ENCODE peak calls at places on chromosomes 3 and 15, in six cellular contexts. S is GM23338, P is IMR-90, L is hepatocyte, W is fibroblast of lung, O is astrocyte. U is an unnamed sample.

GRCh38 chr3:168338176-168338575 is 242.5 kb upstream of the GOLIM4 start:
- DNase-seq in S (no peak), P (no peak), L (no peak), W (no peak), O (no peak), U (no peak)

GRCh38 chr3:105747056-105747455 is 121.8 kb downstream of the CBLB start:
- DNase-seq in S (no peak), P (peak; percentile 44), L (no peak), W (peak; percentile 69), O (peak; percentile 81), U (peak; percentile 1)

GRCh38 chr3:120800625-120801024 is 58.1 kb downstream of the GTF2E1 start:
- DNase-seq in S (no peak), P (no peak), L (no peak), W (no peak), O (no peak), U (no peak)

GRCh38 chr3:13414040-13414729 is 5.9 kb downstream of the NUP210 start:
- DNase-seq in S (no peak), P (no peak), L (no peak), W (no peak), O (no peak), U (no peak)

GRCh38 chr3:90011996-90012395 is 904.6 kb downstream of the EPHA3 start:
- DNase-seq in S (no peak), P (no peak), L (no peak), W (no peak), O (no peak), U (no peak)

GRCh38 chr3:129025108-129025507 is 24.0 kb downstream of the EFCC1 start:
- DNase-seq in S (no peak), P (no peak), L (no peak), W (no peak), O (no peak), U (no peak)

GRCh38 chr3:127565711-127566110 is 24.8 kb downstream of the TPRA1 start:
- DNase-seq in S (peak; percentile 12), P (no peak), L (no peak), W (no peak), O (no peak), U (no peak)

GRCh38 chr15:40695469-40695910 is 516 bp downstream of the RAD51 start:
- DNase-seq in S (no peak), P (peak; percentile 11), L (peak; percentile 33), W (peak; percentile 14), O (peak; percentile 22), U (no peak)

GRCh38 chr3:114221165-114221880 is 16.1 kb downstream of the ZNF80 start:
- DNase-seq in S (no peak), P (no peak), L (no peak), W (no peak), O (peak; percentile 56), U (no peak)

GRCh38 chr3:195384952-195385351 is 57.9 kb downstream of the ACAP2 start:
- DNase-seq in S (no peak), P (no peak), L (no peak), W (no peak), O (no peak), U (no peak)

GRCh38 chr3:106263556-106263955 is 394.7 kb upstream of the CBLB start:
- DNase-seq in S (no peak), P (no peak), L (peak; percentile 26), W (no peak), O (no peak), U (no peak)

GRCh38 chr15:32802296-32802936 is 84.6 kb downstream of the GREM1 start:
- DNase-seq in S (no peak), P (peak; percentile 97), L (no peak), W (peak; percentile 95), O (peak; percentile 99), U (no peak)

GRCh38 chr15:48875241-48875640 is 2.7 kb upstream of the EID1 start:
- DNase-seq in S (no peak), P (no peak), L (no peak), W (no peak), O (no peak), U (no peak)

GRCh38 chr15:83285284-83285978 is 967 bp upstream of the BNC1 start:
- DNase-seq in S (peak; percentile 49), P (no peak), L (no peak), W (no peak), O (no peak), U (no peak)

GRCh38 chr15:83282859-83283812 is 1.3 kb downstream of the BNC1 start:
- DNase-seq in S (peak; percentile 71), P (no peak), L (peak; percentile 50), W (peak; percentile 55), O (peak; percentile 53), U (no peak)

GRCh38 chr15:83284563-83285283 is at the start of gene BNC1:
- DNase-seq in S (peak; percentile 65), P (no peak), L (peak; percentile 23), W (no peak), O (no peak), U (no peak)

GRCh38 chr15:83282141-83282540 is 2.3 kb downstream of the BNC1 start:
- DNase-seq in S (no peak), P (no peak), L (no peak), W (no peak), O (no peak), U (no peak)

GRCh38 chr15:83283813-83284562 is 476 bp downstream of the BNC1 start:
- DNase-seq in S (peak; percentile 42), P (no peak), L (peak; percentile 16), W (peak; percentile 19), O (no peak), U (no peak)
- TF ChIP-seq CTCF in S (no peak), P (no peak), L (no peak), W (no peak), O (no peak), U (no peak)

DNA sequence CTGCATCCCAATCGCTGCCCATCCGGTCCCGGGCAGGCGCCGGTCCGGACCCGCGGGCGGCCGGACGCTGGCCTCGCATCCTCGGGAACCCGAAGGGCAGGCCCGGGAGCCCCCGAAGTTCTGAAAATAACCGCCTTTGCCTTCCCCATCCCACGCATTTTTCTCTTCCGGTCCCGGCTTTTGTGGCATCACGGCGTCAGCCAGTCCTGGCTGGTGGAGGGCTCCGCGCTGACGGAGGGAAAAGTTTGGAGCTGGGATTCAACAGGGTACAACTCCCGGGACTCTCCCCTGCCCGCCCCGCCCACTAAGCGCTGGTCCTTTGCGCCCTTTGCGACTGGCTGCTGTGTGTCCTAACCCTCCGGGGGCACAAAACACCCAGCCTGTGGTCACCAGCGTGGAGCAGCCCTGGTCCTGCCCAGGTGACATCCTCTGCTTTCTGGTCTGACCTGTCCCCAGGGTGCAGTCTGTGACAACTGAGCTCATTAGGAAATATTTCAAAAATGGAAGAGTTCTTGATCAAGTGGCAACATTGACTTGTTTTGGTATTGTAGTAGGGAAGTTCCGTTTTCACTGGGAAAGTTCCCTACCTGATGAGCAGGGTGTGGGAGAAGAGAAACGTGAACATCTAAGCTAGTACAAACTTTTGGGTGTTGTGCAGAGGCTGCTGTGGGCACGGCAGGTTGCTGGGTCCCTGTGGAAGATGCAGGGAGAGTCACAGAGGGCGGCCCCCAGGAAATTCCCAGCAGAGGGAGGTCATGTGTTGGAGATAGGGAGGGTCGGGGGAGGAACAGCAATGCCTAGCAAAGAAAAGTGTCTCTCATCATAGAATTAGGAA is 754 bp downstream of the ARNT2 start:
- DNase-seq in S (peak; percentile 67), P (peak; percentile 35), L (peak; percentile 40), W (no peak), O (no peak), U (no peak)
- H3K4me2 ChIP-seq in S (peak overlapping the region; percentile 82), P (peak overlapping the region; percentile 82), L (peak overlapping the region; percentile 95), W (peak overlapping the region; percentile 83), O (peak overlapping the region; percentile 84), U (peak overlapping the region; percentile 32)

GRCh38 chr3:93904568-93904967 is 69.1 kb downstream of the PROS1 start:
- DNase-seq in S (no peak), P (no peak), L (no peak), W (no peak), O (no peak), U (no peak)

GRCh38 chr3:93906245-93906644 is 67.5 kb downstream of the PROS1 start:
- DNase-seq in S (no peak), P (no peak), L (no peak), W (no peak), O (no peak), U (no peak)

GRCh38 chr3:93907132-93907531 is 66.6 kb downstream of the PROS1 start:
- DNase-seq in S (no peak), P (no peak), L (no peak), W (no peak), O (no peak), U (no peak)

GRCh38 chr3:93910085-93910484 is 63.6 kb downstream of the PROS1 start:
- DNase-seq in S (no peak), P (no peak), L (no peak), W (peak; percentile 67), O (peak; percentile 2), U (no peak)
- H2AFZ ChIP-seq in S (no peak overlapping the region), P (no peak overlapping the region), L (no peak overlapping the region), W (no peak overlapping the region), O (no peak overlapping the region), U (no peak overlapping the region)

GRCh38 chr3:23805228-23805880 is 401 bp upstream of the UBE2E1 start:
- DNase-seq in S (peak; percentile 74), P (no peak), L (no peak), W (peak; percentile 17), O (no peak), U (no peak)
- TF ChIP-seq CTCF in S (no peak), P (no peak), L (peak; percentile 10), W (no peak), O (no peak), U (no peak)

GRCh38 chr15:56806147-56806536 is 72.8 kb upstream of the ZNF280D start:
- DNase-seq in S (no peak), P (no peak), L (no peak), W (no peak), O (no peak), U (no peak)
- H3K4me2 ChIP-seq in S (no peak overlapping the region), P (no peak overlapping the region), L (peak overlapping the region; percentile 27), W (peak overlapping the region; percentile 51), O (peak overlapping the region; percentile 77), U (peak overlapping the region; percentile 53)

GRCh38 chr3:15306979-15307359 is 25.4 kb downstream of the SH3BP5 start:
- DNase-seq in S (no peak), P (no peak), L (no peak), W (no peak), O (no peak), U (no peak)
- H2AFZ ChIP-seq in S (no peak overlapping the region), P (no peak overlapping the region), L (no peak overlapping the region), W (no peak overlapping the region), O (no peak overlapping the region), U (no peak overlapping the region)

GRCh38 chr15:57914350-57915055 is 151.0 kb downstream of the ALDH1A2 start:
- DNase-seq in S (no peak), P (no peak), L (peak; percentile 16), W (no peak), O (no peak), U (no peak)
- TF ChIP-seq CTCF in S (no peak), P (no peak), L (no peak), W (no peak), O (no peak), U (no peak)

DNA sequence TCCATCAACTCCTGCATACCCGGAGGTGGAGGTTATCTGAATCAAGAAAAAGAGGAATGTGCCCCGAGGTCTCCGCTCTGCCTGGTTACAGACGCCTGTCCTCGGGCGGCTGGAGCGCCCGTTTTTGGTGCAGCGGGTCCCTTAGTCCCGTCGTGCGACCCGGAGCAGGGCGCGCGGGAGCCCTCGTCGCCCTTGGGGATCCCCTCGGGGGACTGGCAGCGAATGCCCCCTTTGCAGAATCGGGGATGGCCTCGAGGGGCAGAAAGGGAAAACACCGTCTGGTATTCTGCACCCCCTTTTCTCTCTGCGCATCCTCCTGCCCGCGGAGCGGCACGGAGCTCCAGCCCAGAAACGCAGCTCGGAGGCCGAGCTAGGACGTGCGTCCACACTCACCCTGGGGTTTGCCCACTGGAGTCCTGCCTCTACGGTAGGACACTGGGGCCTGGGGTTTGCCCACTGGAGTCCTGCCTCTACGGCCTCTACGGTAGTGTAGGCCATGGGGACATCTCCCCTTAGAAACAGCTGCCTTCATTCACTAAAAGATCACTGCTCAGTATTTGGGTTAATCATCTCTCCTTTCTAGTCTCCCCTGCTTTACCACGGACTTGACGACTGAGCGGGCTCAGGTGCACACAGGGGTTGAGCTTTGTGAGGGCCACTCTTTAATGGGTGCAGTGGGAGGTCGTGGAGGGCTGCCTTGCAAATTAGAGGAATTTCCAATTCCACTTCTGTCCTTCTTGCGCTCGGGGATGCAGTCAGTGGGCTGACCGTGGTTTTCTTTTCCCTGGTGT is 2.4 kb downstream of the PTPRG start:
- DNase-seq in S (peak; percentile 71), P (no peak), L (peak; percentile 19), W (no peak), O (no peak), U (no peak)
- H3K4me2 ChIP-seq in S (peak overlapping the region; percentile 89), P (peak overlapping the region; percentile 91), L (peak overlapping the region; percentile 97), W (peak overlapping the region; percentile 99), O (peak overlapping the region; percentile 96), U (peak overlapping the region; percentile 73)